ENCODE peak calls at places on chromosomes 13 and 19, in six cellular contexts. I, L, D, G, N and P are unnamed samples.

GRCh38 chr19:4671182-4671851 is 1.2 kb upstream of the MYDGF start:
- DNase-seq in I (no peak), L (no peak), D (no peak), G (no peak), N (no peak), P (no peak)

GRCh38 chr13:58999851-59000250 is 1163.9 kb downstream of the DIAPH3 start:
- DNase-seq in N (no peak), G (no peak), L (peak), I (no peak), D (no peak), P (no peak)

GRCh38 chr13:104327217-104327616 is 1261.0 kb upstream of the SLC10A2 start:
- DNase-seq in I (no peak), L (peak), G (no peak), N (no peak), D (no peak), P (no peak)

GRCh38 chr19:12997225-12997966 is 2.1 kb downstream of the NFIX start:
- DNase-seq in D (no peak), L (no peak), N (no peak), G (no peak), I (no peak), P (no peak)

GRCh38 chr13:26629260-26629659 is 71.8 kb downstream of the WASF3 start:
- DNase-seq in D (peak), G (no peak), N (no peak), I (no peak), L (peak), P (peak)

GRCh38 chr19:39124136-39124764 is 1.3 kb upstream of the PAK4 start:
- DNase-seq in L (no peak), G (no peak), D (no peak), N (no peak), I (no peak), P (no peak)

GRCh38 chr19:16207490-16208025 is 9.8 kb downstream of the AP1M1 start:
- DNase-seq in G (no peak), I (no peak), L (no peak), D (no peak), N (no peak), P (no peak)

GRCh38 chr19:13373599-13373998 is 132.7 kb downstream of the CACNA1A start:
- DNase-seq in D (no peak), N (no peak), G (no peak), I (no peak), L (no peak), P (no peak)

GRCh38 chr13:100301418-100301817 is 212.5 kb downstream of the PCCA start:
- DNase-seq in I (peak), G (no peak), L (no peak), D (peak), N (no peak), P (no peak)

GRCh38 chr13:83057119-83057518 is 825.2 kb downstream of the SLITRK1 start:
- DNase-seq in G (peak), N (no peak), L (peak), D (no peak), I (no peak), P (peak)

GRCh38 chr19:8423821-8424223 is 10.7 kb downstream of the MARCHF2 start:
- DNase-seq in G (peak), L (peak), D (peak), N (no peak), I (peak), P (peak)

GRCh38 chr13:46569471-46569870 is 16.5 kb downstream of the LRCH1 start:
- DNase-seq in I (no peak), G (no peak), D (no peak), N (no peak), L (no peak), P (no peak)

GRCh38 chr13:102626928-102627327 is 30.1 kb downstream of the TPP2 start:
- DNase-seq in I (no peak), G (no peak), N (no peak), L (no peak), D (no peak), P (no peak)

GRCh38 chr19:11324079-11324661 is 15.3 kb downstream of the RAB3D start:
- DNase-seq in L (peak), G (peak), N (peak), D (peak), I (no peak), P (peak)

GRCh38 chr13:20359335-20359734 is 127.2 kb upstream of the GJB6 start:
- DNase-seq in I (no peak), D (peak), L (peak), N (no peak), G (peak), P (peak)

GRCh38 chr13:107450931-107451330 is 764.4 kb downstream of the LIG4 start:
- DNase-seq in N (no peak), G (peak), D (peak), I (no peak), L (peak), P (peak)

GRCh38 chr13:98893361-98893760 is 84.5 kb downstream of the DOCK9 start:
- DNase-seq in D (no peak), G (no peak), N (no peak), I (no peak), L (no peak), P (no peak)

GRCh38 chr13:112926003-112926402 is 43.0 kb upstream of the MCF2L start:
- DNase-seq in N (no peak), G (no peak), D (no peak), I (no peak), L (no peak), P (no peak)

GRCh38 chr13:112928958-112929777 is 39.8 kb upstream of the MCF2L start:
- DNase-seq in I (no peak), D (peak), G (peak), L (peak), N (no peak), P (no peak)

GRCh38 chr13:112928020-112928931 is 40.7 kb upstream of the MCF2L start:
- DNase-seq in G (no peak), L (peak), D (no peak), I (no peak), N (no peak), P (no peak)

GRCh38 chr13:112924365-112924764 is 44.6 kb upstream of the MCF2L start:
- DNase-seq in L (no peak), I (no peak), G (no peak), N (no peak), D (no peak), P (no peak)

GRCh38 chr13:112926993-112927392 is 42.0 kb upstream of the MCF2L start:
- DNase-seq in D (no peak), N (no peak), L (no peak), I (no peak), G (no peak), P (no peak)
- TF ChIP-seq CTCF in D (no peak), N (no peak), L (no peak), I (no peak), G (no peak), P (no peak)

GRCh38 chr13:50267917-50268316 is 252.7 kb downstream of the KCNRG start:
- DNase-seq in N (no peak), D (no peak), G (no peak), I (no peak), L (no peak), P (peak)

GRCh38 chr13:50274181-50274580 is 258.9 kb downstream of the KCNRG start:
- DNase-seq in G (no peak), L (no peak), N (no peak), I (no peak), D (no peak), P (no peak)

DNA sequence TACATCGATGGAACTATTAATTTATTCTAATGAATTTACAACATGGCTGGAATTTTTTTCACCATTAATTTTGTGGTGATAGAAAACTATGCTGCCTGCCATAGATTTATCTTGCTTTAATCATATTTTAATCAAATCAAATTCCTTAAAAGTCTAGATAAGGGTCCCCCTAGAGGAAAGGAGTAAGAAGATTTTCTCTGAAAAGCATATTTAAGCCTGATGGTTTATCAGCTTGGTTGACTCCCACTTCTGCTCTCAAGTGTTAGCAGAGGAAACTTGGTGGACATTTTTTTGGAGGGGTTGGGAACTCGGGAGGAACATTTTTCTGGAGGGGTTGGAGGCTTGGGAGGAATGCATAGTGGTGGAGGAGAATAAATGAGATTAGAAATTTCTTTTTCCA is 253.3 kb downstream of the KCNRG start:
- DNase-seq in G (peak), N (no peak), D (peak), L (peak), I (no peak), P (no peak)
- TF ChIP-seq CTCF in G (peak), N (no peak), D (peak), L (peak), I (no peak), P (peak)

GRCh38 chr19:15022752-15023151 is 26.5 kb upstream of the CASP14 start:
- DNase-seq in L (no peak), D (no peak), N (no peak), G (no peak), I (no peak), P (no peak)

GRCh38 chr19:15021286-15022007 is 27.8 kb upstream of the CASP14 start:
- DNase-seq in I (no peak), G (no peak), N (no peak), D (no peak), L (no peak), P (no peak)

GRCh38 chr19:15028490-15028889 is 20.8 kb upstream of the CASP14 start:
- DNase-seq in I (no peak), D (no peak), N (no peak), G (no peak), L (no peak), P (no peak)

GRCh38 chr19:15025237-15025636 is 24.0 kb upstream of the CASP14 start:
- DNase-seq in L (peak), G (no peak), I (no peak), D (no peak), N (no peak), P (peak)
- TF ChIP-seq CTCF in L (no peak), G (no peak), I (no peak), D (no peak), N (peak), P (peak)

GRCh38 chr13:41152005-41152404 is 19.4 kb upstream of the KBTBD6 start:
- DNase-seq in G (no peak), I (no peak), L (no peak), N (no peak), D (no peak), P (no peak)

GRCh38 chr13:41144576-41144975 is 12.0 kb upstream of the KBTBD6 start:
- DNase-seq in N (no peak), I (no peak), D (no peak), G (no peak), L (peak), P (no peak)

GRCh38 chr13:41145136-41145908 is 12.7 kb upstream of the KBTBD6 start:
- DNase-seq in N (no peak), I (no peak), D (peak), G (peak), L (peak), P (no peak)

GRCh38 chr13:41150058-41150457 is 17.5 kb upstream of the KBTBD6 start:
- DNase-seq in D (no peak), N (no peak), L (no peak), I (no peak), G (no peak), P (no peak)

DNA sequence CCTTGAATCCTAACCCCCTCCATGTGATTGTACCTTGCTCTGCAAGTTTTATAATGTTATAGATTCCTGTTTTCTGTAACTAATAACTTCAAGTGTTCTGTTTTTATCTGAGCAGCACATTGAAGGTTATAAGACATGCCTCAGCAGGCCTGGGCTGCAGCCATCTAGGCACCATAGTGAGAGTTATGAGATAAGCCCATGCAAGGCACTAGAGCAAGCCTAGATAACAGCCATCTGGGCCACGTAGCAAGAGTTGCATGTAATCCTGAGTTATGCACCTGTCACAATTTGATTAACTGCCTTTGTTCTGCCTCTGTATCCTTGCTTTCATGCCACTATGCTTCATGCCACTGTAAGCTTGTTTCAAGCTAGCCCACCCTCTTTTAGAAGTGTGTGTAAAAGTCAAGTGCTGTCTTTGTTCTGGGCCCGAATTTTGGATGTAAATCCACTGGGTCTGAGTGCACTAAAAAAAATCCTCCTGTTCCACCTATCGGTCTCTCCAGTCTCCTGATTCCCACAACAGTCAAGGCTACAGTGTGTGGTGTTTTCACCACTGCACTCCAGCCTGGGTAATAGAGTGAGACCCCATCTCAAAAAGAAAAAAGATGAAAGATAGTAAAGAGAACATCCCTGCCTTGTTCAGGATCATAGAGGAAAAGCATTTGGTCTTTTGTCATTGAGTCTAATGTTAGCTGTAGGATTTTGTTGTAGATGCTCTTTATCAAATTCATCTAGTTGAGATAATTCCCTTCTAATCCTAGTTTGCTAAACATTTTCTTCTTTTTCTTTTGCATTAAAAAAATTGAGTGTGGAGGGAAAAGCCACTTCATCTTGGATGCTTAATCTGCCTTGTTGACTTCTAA is 16.1 kb upstream of the KBTBD6 start:
- DNase-seq in G (no peak), L (no peak), N (no peak), D (no peak), I (no peak), P (no peak)
- TF ChIP-seq CTCF in G (no peak), L (no peak), N (no peak), D (no peak), I (no peak), P (no peak)

GRCh38 chr13:111076156-111077013 is 38.7 kb upstream of the ARHGEF7 start:
- DNase-seq in D (no peak), G (no peak), N (no peak), L (no peak), I (no peak), P (no peak)
- TF ChIP-seq CTCF in D (no peak), G (peak), N (no peak), L (no peak), I (no peak), P (no peak)

GRCh38 chr13:28584873-28585317 is 74.0 kb upstream of the POMP start:
- DNase-seq in N (no peak), D (peak), L (peak), G (peak), I (no peak), P (peak)
- TF ChIP-seq CTCF in N (no peak), D (no peak), L (no peak), G (peak), I (no peak), P (no peak)

GRCh38 chr19:48751835-48752510 is 468 bp downstream of the FUT1 start:
- DNase-seq in G (no peak), N (no peak), I (no peak), D (no peak), L (no peak), P (peak)

GRCh38 chr19:48754950-48755645 is at the start of gene FGF21:
- DNase-seq in N (no peak), I (no peak), D (no peak), G (no peak), L (no peak), P (no peak)

GRCh38 chr19:48750771-48751504 is 1.5 kb downstream of the FUT1 start:
- DNase-seq in I (no peak), N (no peak), G (no peak), L (no peak), D (no peak), P (no peak)

GRCh38 chr19:48750351-48750750 is 2.1 kb downstream of the FUT1 start:
- DNase-seq in N (no peak), L (no peak), D (no peak), G (no peak), I (no peak), P (no peak)

DNA sequence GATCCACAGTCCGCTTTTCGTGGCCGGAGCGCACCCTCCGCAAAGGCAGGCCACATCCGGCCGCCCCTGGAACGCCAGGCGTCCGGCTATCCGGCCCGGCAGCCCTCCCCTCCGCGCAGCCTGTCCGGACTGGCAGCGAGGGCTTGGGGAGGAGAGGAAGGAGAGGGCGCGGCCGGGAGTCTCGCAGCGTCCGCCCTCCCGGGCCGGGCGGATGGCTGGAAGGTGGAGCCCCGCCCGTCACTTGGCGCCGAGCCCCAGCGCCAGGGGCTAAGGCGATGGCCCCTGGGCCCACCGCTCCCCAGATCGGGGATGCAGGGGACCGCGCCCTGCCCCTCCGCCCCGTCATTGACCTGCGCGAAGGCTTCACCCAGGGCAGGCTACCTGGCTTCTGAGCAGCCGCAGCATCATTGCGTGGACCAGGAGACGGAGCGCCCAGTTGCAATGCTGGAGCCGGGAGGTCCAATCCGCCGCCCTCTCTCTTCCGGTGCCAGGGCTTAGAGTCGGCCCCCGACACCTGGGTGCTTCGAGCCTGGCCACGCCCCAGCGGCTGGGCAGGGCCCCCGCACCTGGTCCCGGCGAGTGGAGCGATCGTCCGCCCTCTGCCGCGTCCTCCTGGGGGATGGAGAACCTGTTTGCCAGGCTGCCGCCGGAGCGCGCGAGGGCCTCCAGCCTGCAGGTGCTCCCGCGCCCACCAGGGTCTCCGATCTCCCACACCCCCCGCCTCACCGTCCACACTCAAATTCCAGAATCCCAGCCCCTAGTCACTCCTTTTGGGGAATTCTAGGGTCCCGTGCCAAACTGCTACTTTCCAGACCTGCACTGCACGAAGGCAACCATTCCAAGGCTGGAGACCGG is at the start of gene FUT1:
- DNase-seq in D (no peak), I (peak), L (no peak), G (no peak), N (peak), P (peak)
- TF ChIP-seq CTCF in D (no peak), I (peak), L (no peak), G (no peak), N (no peak), P (peak)

GRCh38 chr19:56596676-56597075 is 1.6 kb downstream of the ZNF71 start:
- DNase-seq in N (no peak), L (no peak), G (no peak), D (peak), I (no peak), P (no peak)
- TF ChIP-seq CTCF in N (no peak), L (no peak), G (no peak), D (no peak), I (no peak), P (no peak)

DNA sequence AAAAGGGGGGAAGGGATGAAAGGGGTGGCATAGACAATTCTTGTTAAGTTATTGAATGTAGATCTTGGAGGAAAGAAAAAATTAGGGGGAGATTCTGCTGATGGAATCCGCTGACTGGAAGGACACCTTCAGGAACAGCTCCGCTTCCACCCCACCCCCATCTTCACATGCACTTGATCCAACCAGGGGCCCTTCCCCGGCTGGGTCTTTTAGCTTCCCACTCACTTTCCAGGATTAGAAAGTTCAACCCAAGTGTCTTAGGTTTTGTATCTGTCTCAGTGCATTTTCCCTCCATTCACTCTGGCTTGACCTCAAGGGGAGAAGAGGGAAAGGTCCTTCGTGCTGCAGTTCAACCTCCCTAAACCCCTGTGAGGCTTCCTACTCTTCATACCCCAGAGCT is 141.4 kb downstream of the IRS2 start:
- DNase-seq in D (no peak), N (no peak), G (no peak), I (no peak), L (no peak), P (no peak)
- TF ChIP-seq CTCF in D (no peak), N (no peak), G (no peak), I (no peak), L (no peak), P (no peak)

DNA sequence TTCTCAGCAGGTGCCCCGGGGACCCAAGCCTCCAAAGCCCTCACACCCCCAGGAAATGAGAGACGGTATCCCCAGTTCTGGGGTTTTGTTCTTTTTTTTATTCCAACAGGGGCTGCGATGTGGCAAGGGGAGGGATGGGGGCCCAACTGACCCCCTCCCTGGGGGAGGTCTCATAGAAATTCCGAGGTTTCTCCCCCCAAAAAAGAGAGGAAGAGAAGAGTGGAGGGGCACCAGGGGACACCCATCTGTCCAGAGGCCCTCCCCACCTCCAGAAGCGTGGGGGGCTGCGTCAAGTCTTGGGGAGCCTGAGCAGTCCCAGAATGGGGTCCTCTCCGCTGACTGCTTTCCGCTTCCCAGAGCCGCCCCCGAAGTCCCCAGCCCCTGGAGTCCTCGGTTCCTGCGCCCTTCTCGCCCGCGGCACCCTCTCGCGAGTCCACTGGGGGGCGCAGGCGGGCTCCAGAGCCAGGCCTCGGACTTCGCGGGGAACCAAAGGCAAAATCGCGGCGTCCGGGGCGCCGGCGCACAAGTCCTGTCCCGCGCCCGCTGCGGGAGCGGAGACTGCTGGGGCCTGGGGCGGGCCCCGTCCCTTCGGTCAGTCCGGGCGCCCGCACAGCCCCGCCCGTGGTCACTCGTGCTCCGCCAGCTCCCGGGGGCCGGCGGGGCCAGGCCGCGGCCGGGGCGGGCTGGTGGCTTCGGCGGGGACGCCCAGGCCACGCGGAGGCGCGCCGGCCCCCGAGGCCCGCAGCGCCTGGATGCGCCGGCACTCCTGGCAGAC is 4.4 kb upstream of the ATP1A3 start:
- DNase-seq in G (peak), N (peak), L (peak), I (peak), D (peak), P (peak)
- TF ChIP-seq CTCF in G (peak), N (peak), L (peak), I (peak), D (peak), P (peak)